ENCODE peak calls at places on chromosomes 7 and 10, in six cellular contexts. C is MM.1S, G is transverse colon, S is Peyer's patch, M is astrocyte of the spinal cord, U is fibroblast of pulmonary artery. I is an unnamed sample.

GRCh38 chr10:112653851-112654250 is 206.8 kb downstream of the VTI1A start:
- DNase-seq in G (no peak), C (no peak), M (no peak), S (no peak), U (no peak), I (no peak)

GRCh38 chr7:129066290-129067131 is 11.6 kb upstream of the TNPO3 start:
- DNase-seq in S (no peak), G (no peak), C (no peak), U (peak; percentile 64), M (peak; percentile 38), I (peak; percentile 90)

GRCh38 chr10:52706347-52707070 is 66.1 kb downstream of the MBL2 start:
- DNase-seq in U (peak; percentile 14), M (peak; percentile 50), S (no peak), C (no peak), G (no peak), I (no peak)

GRCh38 chr10:127195571-127196226 is 692 bp downstream of the INSYN2A start:
- DNase-seq in U (peak; percentile 23), S (no peak), G (no peak), C (no peak), M (peak; percentile 19), I (no peak)

GRCh38 chr10:100370561-100370975 is 23.5 kb downstream of the SCD start:
- DNase-seq in S (no peak), C (peak; percentile 62), U (no peak), G (peak; percentile 52), M (peak; percentile 28), I (no peak)

GRCh38 chr10:21003240-21003822 is 106.2 kb upstream of the NEBL start:
- DNase-seq in C (no peak), S (no peak), U (no peak), G (no peak), M (no peak), I (no peak)

GRCh38 chr10:65394898-65395297 is 1530.9 kb upstream of the LRRTM3 start:
- DNase-seq in M (peak; percentile 74), S (no peak), G (no peak), U (peak; percentile 47), C (no peak), I (no peak)

GRCh38 chr7:133807610-133808543 is 319.3 kb upstream of the LRGUK start:
- DNase-seq in S (no peak), C (no peak), U (no peak), G (no peak), M (no peak), I (no peak)

GRCh38 chr10:1196656-1197055 is 140.5 kb downstream of the WDR37 start:
- DNase-seq in S (no peak), M (no peak), U (no peak), C (no peak), G (no peak), I (no peak)

GRCh38 chr10:30671011-30671616 is 41.6 kb upstream of the LYZL2 start:
- DNase-seq in S (no peak), M (peak; percentile 80), G (peak; percentile 14), C (peak; percentile 70), U (peak; percentile 88), I (peak; percentile 59)

GRCh38 chr10:48533951-48534720 is 70.7 kb downstream of the ARHGAP22 start:
- DNase-seq in M (peak; percentile 54), G (no peak), S (no peak), U (peak; percentile 49), C (no peak), I (no peak)

GRCh38 chr7:141551773-141552162 is 558 bp downstream of the AGK start:
- DNase-seq in G (no peak), C (no peak), S (no peak), M (peak; percentile 8), U (peak; percentile 10), I (no peak)

GRCh38 chr10:75616874-75617478 is 185.6 kb downstream of the LRMDA start:
- DNase-seq in C (no peak), M (no peak), G (no peak), U (no peak), S (no peak), I (no peak)

GRCh38 chr10:4343798-4344370 is 482.1 kb upstream of the AKR1E2 start:
- DNase-seq in C (no peak), M (peak; percentile 55), U (no peak), S (no peak), G (no peak), I (no peak)

GRCh38 chr10:815338-816104 is 116.0 kb downstream of the LARP4B start:
- DNase-seq in M (no peak), G (no peak), C (no peak), U (peak; percentile 16), S (no peak), I (no peak)

GRCh38 chr7:14195079-14195478 is 205.6 kb upstream of the ETV1 start:
- DNase-seq in G (no peak), U (no peak), S (no peak), M (no peak), C (no peak), I (no peak)

GRCh38 chr7:155456772-155457543 is 971 bp upstream of the EN2 start:
- DNase-seq in C (no peak), M (peak; percentile 52), S (no peak), G (peak; percentile 56), U (peak; percentile 63), I (no peak)

GRCh38 chr10:9999627-10000026 is 1018.0 kb upstream of the CELF2 start:
- DNase-seq in U (no peak), S (no peak), M (no peak), C (no peak), G (no peak), I (no peak)

GRCh38 chr10:14669576-14669975 is 105.1 kb downstream of the FAM107B start:
- DNase-seq in M (no peak), U (no peak), C (no peak), G (no peak), S (no peak), I (no peak)

GRCh38 chr10:14673189-14673947 is 101.3 kb downstream of the FAM107B start:
- DNase-seq in M (no peak), U (peak; percentile 7), G (no peak), C (no peak), S (no peak), I (no peak)

GRCh38 chr10:14671383-14671782 is 103.3 kb downstream of the FAM107B start:
- DNase-seq in M (no peak), G (no peak), C (no peak), U (no peak), S (no peak), I (no peak)

GRCh38 chr10:14667748-14668147 is 106.9 kb downstream of the FAM107B start:
- DNase-seq in S (no peak), G (no peak), C (no peak), M (no peak), U (no peak), I (no peak)

DNA sequence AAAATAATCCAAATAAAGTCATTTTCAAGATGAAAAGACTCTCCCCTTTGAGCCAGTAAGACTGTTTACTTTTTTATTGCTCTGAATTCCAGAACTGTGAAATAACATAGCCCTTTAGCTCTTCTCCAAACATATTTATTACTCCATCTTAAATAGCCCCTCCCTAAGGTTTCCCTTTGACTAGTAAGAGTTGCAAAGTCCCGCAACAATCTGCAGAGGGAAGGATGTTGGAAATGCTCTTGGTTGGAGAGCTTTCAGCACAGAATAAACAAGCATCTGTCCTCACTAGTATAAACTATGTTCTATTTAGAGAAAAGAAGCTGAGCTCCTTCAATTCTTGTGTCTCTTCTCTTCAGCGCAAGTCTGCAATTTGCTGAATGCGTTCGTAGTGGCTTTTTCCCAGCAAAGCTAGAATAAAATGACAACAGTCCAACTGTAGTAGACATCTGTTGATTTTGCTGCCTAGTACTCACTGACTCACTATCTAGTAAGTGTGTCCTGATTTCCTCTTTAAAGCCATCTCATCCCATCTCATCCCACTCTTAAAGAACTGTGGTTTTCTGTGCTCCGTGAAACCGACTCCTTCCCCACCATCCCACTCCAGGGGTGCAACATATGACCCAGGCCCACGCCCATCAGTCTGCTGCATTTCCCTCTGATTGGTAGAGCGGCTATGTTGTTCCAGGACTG is 104.0 kb downstream of the FAM107B start:
- DNase-seq in U (no peak), C (no peak), G (no peak), S (no peak), M (peak; percentile 64), I (peak; percentile 76)
- H3K4me3 ChIP-seq in U (no peak overlapping the region), C (no peak overlapping the region), G (no peak overlapping the region), S (no peak overlapping the region), M (no peak overlapping the region), I (peak overlapping the region; percentile 5)

DNA sequence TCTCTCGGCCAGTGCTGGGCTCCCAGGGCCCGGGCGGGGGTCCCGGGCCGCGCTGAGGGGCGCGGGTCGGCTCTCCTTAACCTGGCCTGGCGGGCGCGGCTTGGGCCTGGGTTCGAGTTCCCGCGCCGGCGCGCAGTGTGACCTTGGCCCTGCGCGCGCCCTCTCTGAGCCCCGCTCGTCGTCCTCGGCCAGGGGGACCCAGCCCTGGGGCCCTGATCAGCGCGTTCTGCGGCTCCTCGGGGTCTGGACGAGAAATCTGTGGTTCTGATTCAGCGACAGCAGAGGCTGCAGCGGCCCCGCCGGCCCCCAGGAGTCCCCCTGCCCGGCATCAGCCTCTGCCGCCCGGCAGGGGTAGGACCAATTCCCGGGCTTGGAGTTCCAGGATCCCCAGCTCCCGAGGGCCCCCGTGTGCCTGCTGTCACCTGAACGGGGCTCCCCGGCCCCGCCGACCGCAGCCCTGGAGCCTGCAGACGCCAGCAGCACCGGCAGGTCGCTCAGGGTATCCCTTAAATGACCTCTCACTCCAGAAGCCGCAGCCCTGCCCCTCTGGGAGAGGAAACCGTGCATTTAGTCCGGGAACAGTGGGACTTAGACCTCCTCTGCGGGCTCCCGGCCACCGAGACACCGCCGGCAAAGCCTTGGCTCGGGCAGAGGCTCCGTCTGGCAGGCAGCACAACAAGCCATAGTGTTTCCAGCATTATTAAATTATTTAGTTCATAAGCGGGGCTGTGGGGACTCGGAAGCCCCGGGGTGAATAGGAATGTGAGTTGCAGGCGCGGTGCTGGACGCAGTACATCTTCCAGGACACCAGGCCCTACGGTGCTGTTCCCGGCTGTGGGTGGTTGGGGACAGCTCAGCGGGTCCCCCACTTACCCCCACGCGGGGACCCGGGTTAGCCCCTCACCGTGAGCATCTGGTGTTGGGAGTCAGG is 572 bp downstream of the CHST12 start:
- DNase-seq in G (peak; percentile 46), U (peak; percentile 35), S (peak; percentile 35), M (peak; percentile 36), C (peak; percentile 41), I (no peak)
- TF ChIP-seq CTCF in G (peak; percentile 12), U (peak; percentile 3), S (no peak), M (peak; percentile 21), C (no peak), I (peak; percentile 48)

DNA sequence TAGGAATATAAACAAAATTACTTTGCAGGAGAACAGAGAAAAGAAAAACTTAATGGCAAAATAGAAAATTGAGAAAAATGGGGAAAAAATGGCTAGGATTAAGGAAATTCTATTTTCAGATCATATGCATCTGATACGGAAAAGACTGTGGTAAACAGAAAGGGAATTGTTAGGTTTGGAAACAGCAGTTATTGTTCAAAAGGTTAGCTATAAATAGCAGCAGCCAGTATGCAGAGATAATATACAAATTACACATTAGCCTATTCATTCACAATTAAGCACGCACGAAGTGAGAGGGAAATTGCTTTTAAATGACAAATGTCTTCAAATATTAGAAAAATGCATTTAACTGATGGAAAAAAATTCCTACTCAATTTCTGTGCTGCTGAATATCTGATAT is 224.1 kb upstream of the FAM3C start:
- DNase-seq in U (no peak), S (no peak), C (no peak), M (no peak), G (no peak), I (no peak)
- H3K4me3 ChIP-seq in U (no peak overlapping the region), S (no peak overlapping the region), C (no peak overlapping the region), M (no peak overlapping the region), G (no peak overlapping the region), I (no peak overlapping the region)

DNA sequence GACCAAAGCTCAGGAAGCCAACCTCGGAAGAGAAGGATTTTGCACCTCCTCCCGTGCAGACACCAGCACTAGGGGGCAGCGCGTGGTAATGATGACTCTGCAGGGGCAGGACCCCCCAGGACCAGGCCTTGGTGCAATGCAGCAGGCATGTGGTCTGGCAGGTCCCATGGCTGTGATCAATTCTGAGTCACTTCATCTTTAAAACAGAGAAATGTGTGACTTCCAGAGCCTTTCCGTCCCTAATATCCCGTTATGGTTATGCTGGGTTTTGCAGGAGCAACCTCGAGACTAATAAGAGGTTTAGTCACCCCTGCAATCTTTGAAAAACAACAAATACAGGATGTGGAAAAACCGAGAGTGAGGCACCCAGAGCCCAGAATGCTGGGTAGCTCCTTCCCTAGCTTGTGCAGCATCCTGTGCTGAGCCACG is 30.2 kb upstream of the GJD4 start:
- DNase-seq in M (peak; percentile 96), S (no peak), G (no peak), U (peak; percentile 80), C (no peak), I (peak; percentile 31)
- TF ChIP-seq CTCF in M (peak; percentile 58), S (no peak), G (no peak), U (peak; percentile 40), C (no peak), I (peak; percentile 30)